ENCODE peak calls at places on chromosomes 4 and X, in seven cellular contexts. One of them, this sample, is unnamed.

GRCh38 chrX:47515941-47516649 is 33.1 kb upstream of the ZNF41 start:
- DNase-seq in CD4-positive, alpha-beta T cell: no peak
- DNase-seq in fibroblast of the aortic adventitia: no peak
- DNase-seq in glutamatergic neuron: no peak
- DNase-seq in left lung: no peak
- DNase-seq in upper lobe of left lung: no peak
- DNase-seq in AG04450: no peak
- DNase-seq in this sample: no peak

GRCh38 chrX:47200385-47201150 is 6.9 kb downstream of the UBA1 start:
- DNase-seq in fibroblast of the aortic adventitia: peak
- DNase-seq in glutamatergic neuron: no peak
- DNase-seq in CD4-positive, alpha-beta T cell: no peak
- DNase-seq in left lung: no peak
- DNase-seq in AG04450: no peak
- DNase-seq in upper lobe of left lung: no peak
- DNase-seq in this sample: no peak

GRCh38 chrX:33725556-33726232 is 406.4 kb downstream of the FAM47A start:
- DNase-seq in CD4-positive, alpha-beta T cell: no peak
- DNase-seq in upper lobe of left lung: peak
- DNase-seq in AG04450: no peak
- DNase-seq in glutamatergic neuron: no peak
- DNase-seq in fibroblast of the aortic adventitia: no peak
- DNase-seq in left lung: no peak
- DNase-seq in this sample: no peak

GRCh38 chr4:15006416-15007024 is 4.2 kb downstream of the CPEB2 start:
- DNase-seq in left lung: no peak
- DNase-seq in fibroblast of the aortic adventitia: peak
- DNase-seq in glutamatergic neuron: no peak
- DNase-seq in CD4-positive, alpha-beta T cell: no peak
- DNase-seq in upper lobe of left lung: no peak
- DNase-seq in AG04450: no peak
- DNase-seq in this sample: no peak

GRCh38 chr4:82798168-82799005 is at the start of gene SCD5:
- DNase-seq in AG04450: peak
- DNase-seq in upper lobe of left lung: peak
- DNase-seq in CD4-positive, alpha-beta T cell: peak
- DNase-seq in left lung: peak
- DNase-seq in glutamatergic neuron: peak
- DNase-seq in fibroblast of the aortic adventitia: peak
- DNase-seq in this sample: peak

GRCh38 chrX:153734871-153735270 is 10.2 kb downstream of the ABCD1 start:
- DNase-seq in left lung: no peak
- DNase-seq in fibroblast of the aortic adventitia: no peak
- DNase-seq in CD4-positive, alpha-beta T cell: no peak
- DNase-seq in AG04450: no peak
- DNase-seq in glutamatergic neuron: no peak
- DNase-seq in upper lobe of left lung: no peak
- DNase-seq in this sample: no peak

GRCh38 chrX:85836868-85837267 is 210.5 kb downstream of the CHM start:
- DNase-seq in AG04450: peak
- DNase-seq in upper lobe of left lung: no peak
- DNase-seq in left lung: no peak
- DNase-seq in glutamatergic neuron: no peak
- DNase-seq in CD4-positive, alpha-beta T cell: no peak
- DNase-seq in fibroblast of the aortic adventitia: peak
- DNase-seq in this sample: no peak

GRCh38 chrX:118839334-118839958 is 15.8 kb downstream of the ZCCHC12 start:
- DNase-seq in left lung: peak
- DNase-seq in glutamatergic neuron: peak
- DNase-seq in fibroblast of the aortic adventitia: peak
- DNase-seq in AG04450: no peak
- DNase-seq in CD4-positive, alpha-beta T cell: peak
- DNase-seq in upper lobe of left lung: peak
- DNase-seq in this sample: peak

GRCh38 chrX:73577368-73577767 is 14.4 kb downstream of the CHIC1 start:
- DNase-seq in upper lobe of left lung: no peak
- DNase-seq in glutamatergic neuron: no peak
- DNase-seq in left lung: no peak
- DNase-seq in CD4-positive, alpha-beta T cell: no peak
- DNase-seq in fibroblast of the aortic adventitia: peak
- DNase-seq in AG04450: peak
- DNase-seq in this sample: no peak

GRCh38 chr4:173522160-173522873 is 7.7 kb downstream of the HAND2 start:
- DNase-seq in glutamatergic neuron: peak
- DNase-seq in upper lobe of left lung: no peak
- DNase-seq in fibroblast of the aortic adventitia: peak
- DNase-seq in CD4-positive, alpha-beta T cell: no peak
- DNase-seq in AG04450: peak
- DNase-seq in left lung: peak
- DNase-seq in this sample: peak
- TF ChIP-seq CTCF in glutamatergic neuron: no peak
- TF ChIP-seq CTCF in upper lobe of left lung: no peak
- TF ChIP-seq CTCF in fibroblast of the aortic adventitia: peak
- TF ChIP-seq CTCF in CD4-positive, alpha-beta T cell: no peak
- TF ChIP-seq CTCF in AG04450: peak
- TF ChIP-seq CTCF in left lung: no peak
- TF ChIP-seq CTCF in this sample: no peak

DNA sequence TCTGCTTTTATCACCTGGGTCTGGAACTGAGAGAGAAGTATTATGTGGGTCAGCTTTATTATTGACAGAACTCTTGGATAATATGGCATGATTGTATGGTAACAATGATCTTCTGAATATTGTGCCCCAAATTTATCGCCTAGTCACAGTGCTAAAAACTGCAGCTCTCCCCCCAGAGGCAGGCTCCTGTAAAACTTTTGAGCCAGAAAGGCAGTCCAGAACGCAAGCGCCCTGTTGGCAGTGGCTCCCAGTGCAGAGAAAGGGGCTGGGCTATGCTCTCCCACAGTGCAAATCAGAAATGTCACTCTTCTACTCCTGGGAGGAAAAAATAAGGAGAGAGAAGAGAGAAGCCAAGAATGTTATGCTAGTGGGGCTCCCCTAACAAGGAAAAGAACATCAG is 50.5 kb downstream of the HELT start:
- DNase-seq in fibroblast of the aortic adventitia: no peak
- DNase-seq in glutamatergic neuron: no peak
- DNase-seq in AG04450: no peak
- DNase-seq in left lung: no peak
- DNase-seq in upper lobe of left lung: no peak
- DNase-seq in CD4-positive, alpha-beta T cell: no peak
- DNase-seq in this sample: no peak
- TF ChIP-seq CTCF in fibroblast of the aortic adventitia: no peak
- TF ChIP-seq CTCF in glutamatergic neuron: no peak
- TF ChIP-seq CTCF in AG04450: no peak
- TF ChIP-seq CTCF in left lung: no peak
- TF ChIP-seq CTCF in upper lobe of left lung: no peak
- TF ChIP-seq CTCF in CD4-positive, alpha-beta T cell: no peak
- TF ChIP-seq CTCF in this sample: no peak

GRCh38 chrX:134026732-134027311 is 41.4 kb upstream of the GPC3 start:
- DNase-seq in fibroblast of the aortic adventitia: peak
- DNase-seq in AG04450: no peak
- DNase-seq in left lung: no peak
- DNase-seq in upper lobe of left lung: peak
- DNase-seq in CD4-positive, alpha-beta T cell: no peak
- DNase-seq in glutamatergic neuron: peak
- DNase-seq in this sample: no peak
- TF ChIP-seq CTCF in fibroblast of the aortic adventitia: peak
- TF ChIP-seq CTCF in AG04450: peak
- TF ChIP-seq CTCF in left lung: peak
- TF ChIP-seq CTCF in upper lobe of left lung: peak
- TF ChIP-seq CTCF in CD4-positive, alpha-beta T cell: peak
- TF ChIP-seq CTCF in glutamatergic neuron: no peak
- TF ChIP-seq CTCF in this sample: peak

GRCh38 chrX:65034292-65034640 is 58.0 kb upstream of the ZC4H2 start:
- DNase-seq in left lung: no peak
- DNase-seq in fibroblast of the aortic adventitia: no peak
- DNase-seq in AG04450: no peak
- DNase-seq in glutamatergic neuron: no peak
- DNase-seq in CD4-positive, alpha-beta T cell: no peak
- DNase-seq in upper lobe of left lung: no peak
- DNase-seq in this sample: no peak

GRCh38 chrX:65035451-65035779 is 59.2 kb upstream of the ZC4H2 start:
- DNase-seq in fibroblast of the aortic adventitia: peak
- DNase-seq in left lung: peak
- DNase-seq in AG04450: no peak
- DNase-seq in glutamatergic neuron: peak
- DNase-seq in upper lobe of left lung: peak
- DNase-seq in CD4-positive, alpha-beta T cell: no peak
- DNase-seq in this sample: no peak

GRCh38 chrX:65034641-65035450 is 58.6 kb upstream of the ZC4H2 start:
- DNase-seq in upper lobe of left lung: peak
- DNase-seq in AG04450: no peak
- DNase-seq in fibroblast of the aortic adventitia: peak
- DNase-seq in left lung: peak
- DNase-seq in glutamatergic neuron: peak
- DNase-seq in CD4-positive, alpha-beta T cell: peak
- DNase-seq in this sample: no peak
- TF ChIP-seq CTCF in upper lobe of left lung: peak
- TF ChIP-seq CTCF in AG04450: peak
- TF ChIP-seq CTCF in fibroblast of the aortic adventitia: peak
- TF ChIP-seq CTCF in left lung: no peak
- TF ChIP-seq CTCF in glutamatergic neuron: no peak
- TF ChIP-seq CTCF in CD4-positive, alpha-beta T cell: peak
- TF ChIP-seq CTCF in this sample: no peak

DNA sequence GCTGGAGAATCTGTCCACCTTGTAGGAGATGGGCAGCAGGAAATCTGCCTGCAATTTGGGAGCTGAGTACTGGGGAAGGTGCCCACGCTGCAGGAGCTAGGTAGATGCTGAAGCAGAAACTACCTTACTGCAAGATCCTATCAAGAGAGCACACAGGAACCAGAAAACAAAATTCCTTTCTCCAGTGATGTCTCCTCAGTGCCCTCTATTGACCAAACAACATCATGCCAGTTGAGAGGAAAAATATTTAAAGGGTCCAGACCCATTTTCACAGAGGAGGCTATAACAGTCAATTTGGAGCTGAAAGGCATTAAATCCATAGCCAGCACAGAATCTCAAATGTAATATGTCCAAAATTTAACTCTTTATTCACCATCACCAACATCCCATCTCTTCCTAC is 406.8 kb downstream of the SLITRK2 start:
- DNase-seq in CD4-positive, alpha-beta T cell: no peak
- DNase-seq in glutamatergic neuron: no peak
- DNase-seq in left lung: no peak
- DNase-seq in upper lobe of left lung: no peak
- DNase-seq in AG04450: no peak
- DNase-seq in fibroblast of the aortic adventitia: no peak
- DNase-seq in this sample: no peak
- TF ChIP-seq CTCF in CD4-positive, alpha-beta T cell: no peak
- TF ChIP-seq CTCF in glutamatergic neuron: peak
- TF ChIP-seq CTCF in left lung: peak
- TF ChIP-seq CTCF in upper lobe of left lung: no peak
- TF ChIP-seq CTCF in AG04450: no peak
- TF ChIP-seq CTCF in fibroblast of the aortic adventitia: no peak
- TF ChIP-seq CTCF in this sample: no peak

GRCh38 chrX:8672176-8672575 is 59.8 kb downstream of the ANOS1 start:
- DNase-seq in left lung: no peak
- DNase-seq in upper lobe of left lung: no peak
- DNase-seq in CD4-positive, alpha-beta T cell: no peak
- DNase-seq in fibroblast of the aortic adventitia: no peak
- DNase-seq in AG04450: no peak
- DNase-seq in glutamatergic neuron: no peak
- DNase-seq in this sample: no peak
- TF ChIP-seq CTCF in left lung: no peak
- TF ChIP-seq CTCF in upper lobe of left lung: no peak
- TF ChIP-seq CTCF in CD4-positive, alpha-beta T cell: no peak
- TF ChIP-seq CTCF in fibroblast of the aortic adventitia: no peak
- TF ChIP-seq CTCF in AG04450: no peak
- TF ChIP-seq CTCF in glutamatergic neuron: no peak
- TF ChIP-seq CTCF in this sample: no peak

GRCh38 chrX:7706032-7706431 is 136.9 kb upstream of the VCX start:
- DNase-seq in glutamatergic neuron: no peak
- DNase-seq in AG04450: no peak
- DNase-seq in CD4-positive, alpha-beta T cell: no peak
- DNase-seq in upper lobe of left lung: no peak
- DNase-seq in fibroblast of the aortic adventitia: peak
- DNase-seq in left lung: no peak
- DNase-seq in this sample: no peak
- TF ChIP-seq CTCF in glutamatergic neuron: no peak
- TF ChIP-seq CTCF in AG04450: no peak
- TF ChIP-seq CTCF in CD4-positive, alpha-beta T cell: no peak
- TF ChIP-seq CTCF in upper lobe of left lung: no peak
- TF ChIP-seq CTCF in fibroblast of the aortic adventitia: peak
- TF ChIP-seq CTCF in left lung: no peak
- TF ChIP-seq CTCF in this sample: no peak

DNA sequence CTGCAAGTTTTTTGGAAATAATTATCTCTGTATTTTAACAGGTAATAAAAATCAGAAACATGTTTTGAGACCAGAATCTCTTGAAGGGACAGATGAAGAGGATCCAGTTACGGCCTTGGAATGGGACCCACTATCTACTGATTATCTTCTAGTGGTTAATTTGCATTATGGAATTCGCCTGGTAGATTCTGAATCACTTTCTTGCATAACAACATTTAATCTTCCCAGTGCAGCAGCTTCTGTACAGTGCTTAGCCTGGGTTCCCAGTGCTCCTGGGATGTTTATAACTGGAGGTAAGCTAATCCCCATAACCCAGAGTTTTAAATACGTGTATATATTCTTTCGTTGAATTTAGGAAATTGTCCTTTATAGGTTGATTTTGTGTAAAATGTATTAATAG is 59.4 kb downstream of the WDR17 start:
- DNase-seq in fibroblast of the aortic adventitia: no peak
- DNase-seq in upper lobe of left lung: no peak
- DNase-seq in AG04450: no peak
- DNase-seq in left lung: no peak
- DNase-seq in glutamatergic neuron: no peak
- DNase-seq in CD4-positive, alpha-beta T cell: no peak
- DNase-seq in this sample: no peak
- TF ChIP-seq CTCF in fibroblast of the aortic adventitia: no peak
- TF ChIP-seq CTCF in upper lobe of left lung: no peak
- TF ChIP-seq CTCF in AG04450: no peak
- TF ChIP-seq CTCF in left lung: no peak
- TF ChIP-seq CTCF in glutamatergic neuron: no peak
- TF ChIP-seq CTCF in CD4-positive, alpha-beta T cell: no peak
- TF ChIP-seq CTCF in this sample: no peak

DNA sequence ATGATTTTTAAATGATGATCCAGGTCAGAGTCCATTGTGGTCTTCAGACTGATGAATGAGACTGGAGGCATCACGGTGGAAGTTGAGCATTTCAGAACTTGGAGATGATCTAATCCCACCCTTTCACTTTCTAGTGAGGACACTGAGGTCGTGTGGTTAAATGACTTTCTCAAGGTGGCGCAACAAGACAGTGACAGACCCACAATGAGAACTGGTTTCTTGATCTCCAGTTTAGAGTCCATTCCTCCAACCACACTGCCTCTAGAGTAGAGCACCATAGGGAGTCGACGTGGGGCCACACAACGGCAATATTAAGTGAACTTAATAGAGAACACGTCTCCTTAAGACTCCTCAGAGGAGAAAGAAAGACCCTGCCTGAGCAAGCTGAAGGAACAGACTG is 381.0 kb downstream of the UNC5C start:
- DNase-seq in glutamatergic neuron: no peak
- DNase-seq in upper lobe of left lung: no peak
- DNase-seq in left lung: no peak
- DNase-seq in fibroblast of the aortic adventitia: no peak
- DNase-seq in CD4-positive, alpha-beta T cell: no peak
- DNase-seq in AG04450: no peak
- DNase-seq in this sample: no peak
- TF ChIP-seq CTCF in glutamatergic neuron: no peak
- TF ChIP-seq CTCF in upper lobe of left lung: no peak
- TF ChIP-seq CTCF in left lung: no peak
- TF ChIP-seq CTCF in fibroblast of the aortic adventitia: no peak
- TF ChIP-seq CTCF in CD4-positive, alpha-beta T cell: no peak
- TF ChIP-seq CTCF in AG04450: no peak
- TF ChIP-seq CTCF in this sample: no peak